ENCODE peak calls at places on chromosome 12, in eight cellular contexts. W is progenitor cell of endocrine pancreas, P is omental fat pad, D is A673, E is right atrium auricular region, C is mesothelial cell of epicardium, M is nephron progenitor cell, Z is WTC11. X is an unnamed sample.

GRCh38 chr12:101045486-101046474 is 164.3 kb downstream of the SLC5A8 start:
- DNase-seq in Z (no peak), P (no peak), W (no peak), D (no peak), E (no peak), M (no peak), C (no peak), X (no peak)

GRCh38 chr12:131370791-131371579 is 339.9 kb upstream of the SFSWAP start:
- DNase-seq in M (no peak), E (no peak), D (no peak), P (no peak), W (no peak), Z (no peak), C (no peak), X (peak; percentile 60)

GRCh38 chr12:1870086-1870485 is 48.4 kb downstream of the CACNA2D4 start:
- DNase-seq in C (no peak), P (no peak), W (peak; percentile 7), D (no peak), M (no peak), Z (no peak), E (peak; percentile 26), X (no peak)

GRCh38 chr12:54232790-54233189 is 44.0 kb upstream of the SMUG1 start:
- DNase-seq in Z (no peak), P (no peak), W (no peak), C (no peak), M (no peak), E (no peak), D (peak; percentile 44), X (no peak)

GRCh38 chr12:21971344-21971743 is 30.1 kb upstream of the ABCC9 start:
- DNase-seq in M (no peak), D (no peak), W (no peak), C (no peak), E (no peak), Z (no peak), P (no peak), X (no peak)

GRCh38 chr12:114741940-114742339 is 58.0 kb upstream of the TBX3 start:
- DNase-seq in Z (no peak), P (no peak), W (no peak), D (no peak), E (no peak), M (no peak), C (no peak), X (no peak)

GRCh38 chr12:132578118-132578517 is 32.3 kb downstream of the LRCOL1 start:
- DNase-seq in D (no peak), M (no peak), C (no peak), E (no peak), P (no peak), Z (no peak), W (no peak), X (no peak)

GRCh38 chr12:57552692-57553321 is 3.0 kb downstream of the KIF5A start:
- DNase-seq in M (no peak), C (no peak), P (no peak), D (no peak), Z (no peak), E (no peak), W (no peak), X (no peak)

GRCh38 chr12:101746661-101747060 is 7.4 kb upstream of the SYCP3 start:
- DNase-seq in Z (no peak), M (no peak), P (no peak), E (no peak), C (no peak), D (peak; percentile 3), W (no peak), X (no peak)

GRCh38 chr12:24881227-24881626 is 67.7 kb downstream of the BCAT1 start:
- DNase-seq in E (no peak), P (no peak), C (no peak), Z (no peak), D (no peak), W (no peak), M (no peak), X (no peak)

GRCh38 chr12:24884911-24885310 is 64.0 kb downstream of the BCAT1 start:
- DNase-seq in W (no peak), E (no peak), P (no peak), C (no peak), Z (no peak), M (no peak), D (no peak), X (no peak)

GRCh38 chr12:24880732-24881131 is 68.2 kb downstream of the BCAT1 start:
- DNase-seq in P (no peak), D (no peak), W (no peak), Z (no peak), E (no peak), M (no peak), C (no peak), X (no peak)

GRCh38 chr12:24879644-24880043 is 69.3 kb downstream of the BCAT1 start:
- DNase-seq in M (no peak), D (no peak), P (no peak), E (no peak), C (no peak), Z (no peak), W (no peak), X (no peak)

DNA sequence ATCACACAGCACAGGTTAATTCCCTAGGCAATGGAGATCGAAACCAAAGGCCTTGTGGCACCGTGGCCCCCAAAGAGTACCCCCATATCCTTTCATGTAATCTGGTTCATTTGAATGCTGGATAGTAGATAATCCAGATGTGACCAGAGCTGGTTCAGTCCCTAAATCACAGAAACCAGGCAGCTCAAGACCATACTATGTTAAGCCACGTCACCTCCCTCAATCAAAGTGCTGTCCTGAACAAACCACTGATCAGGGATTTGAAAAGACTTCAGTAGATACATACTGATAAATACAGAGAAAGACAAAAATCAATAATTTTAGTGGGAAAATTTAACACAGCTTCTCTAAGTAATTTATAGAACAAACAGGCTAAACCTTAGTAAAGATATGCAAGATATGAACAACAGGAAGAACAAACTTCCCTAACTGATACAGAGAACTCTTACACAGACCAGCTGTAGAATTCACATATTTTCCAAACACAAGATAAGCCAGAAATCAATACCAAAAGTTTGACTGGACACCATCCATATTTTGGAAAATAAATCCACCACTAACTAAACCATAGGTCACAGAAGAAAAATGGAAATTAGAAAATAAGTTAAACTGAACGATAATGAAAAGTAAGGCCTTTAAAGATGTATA is 67.1 kb downstream of the BCAT1 start:
- DNase-seq in W (no peak), M (no peak), E (no peak), P (no peak), Z (no peak), C (no peak), D (no peak), X (no peak)
- TF ChIP-seq CTCF in W (no peak), M (no peak), E (no peak), P (no peak), Z (no peak), C (no peak), D (no peak), X (no peak)

DNA sequence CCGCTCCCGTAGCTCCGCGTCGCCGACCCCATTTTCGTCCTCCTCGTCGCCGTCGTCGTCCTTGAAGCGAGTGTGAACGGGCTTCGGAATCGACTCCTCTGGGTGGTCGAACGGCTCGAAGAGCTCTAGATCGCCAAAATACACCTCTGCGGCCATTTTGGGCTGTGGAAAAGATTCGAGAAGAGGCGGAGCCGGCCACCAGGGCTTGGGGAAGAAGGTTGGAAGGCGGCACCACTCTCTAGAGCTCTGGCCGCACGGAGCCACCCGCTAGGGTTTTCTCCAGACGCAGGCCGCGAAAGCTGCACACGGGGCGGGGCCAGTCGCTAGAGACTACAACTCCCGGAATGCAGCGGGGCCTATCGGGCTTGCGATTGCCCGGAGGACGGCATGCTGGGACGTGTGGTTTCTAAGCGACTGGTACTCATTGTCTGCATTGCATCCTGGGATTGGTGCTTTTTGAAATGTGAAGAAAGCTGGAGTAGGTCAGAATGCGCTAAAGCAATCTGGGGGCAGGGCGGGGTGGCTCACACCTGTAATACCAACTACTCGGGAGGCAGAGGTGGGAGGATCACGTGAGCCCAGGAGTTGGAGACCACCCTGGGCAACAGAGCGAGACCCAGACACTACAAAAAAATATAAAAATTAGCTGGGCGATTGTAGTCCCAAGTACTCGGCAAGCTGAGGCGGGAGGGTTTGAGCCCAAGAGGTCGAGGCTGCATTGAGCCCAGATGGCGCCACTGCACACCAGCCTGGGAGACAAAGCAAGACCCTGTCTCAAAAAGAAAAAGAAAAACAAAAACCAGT is at the start of gene ZCCHC8:
- DNase-seq in C (peak; percentile 88), M (peak; percentile 94), Z (peak; percentile 98), E (peak; percentile 98), W (peak; percentile 89), P (peak; percentile 91), D (peak; percentile 99), X (peak; percentile 98)
- TF ChIP-seq CTCF in C (no peak), M (no peak), Z (no peak), E (peak; percentile 25), W (peak; percentile 10), P (no peak), D (no peak), X (no peak)

DNA sequence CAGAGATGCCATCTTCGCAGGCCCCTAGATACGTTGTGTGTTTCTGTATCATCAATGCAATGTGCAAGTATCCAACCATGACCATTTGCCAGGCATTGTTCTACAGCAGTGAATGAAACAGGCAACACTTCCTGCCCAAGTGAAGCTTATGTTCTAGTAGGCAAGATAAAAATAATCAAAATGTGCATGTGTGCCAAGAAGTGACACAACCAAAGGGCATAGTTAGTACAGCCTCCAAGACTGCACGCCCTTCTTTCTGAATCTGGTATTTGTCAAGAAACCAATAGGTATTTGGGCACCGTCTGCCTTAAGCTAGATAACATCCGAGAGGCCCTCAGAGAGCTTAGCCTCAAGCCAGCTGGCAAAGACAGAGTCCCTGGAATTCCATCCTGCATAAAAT is 152.0 kb downstream of the TMEM132C start:
- DNase-seq in E (no peak), C (no peak), M (no peak), P (no peak), D (no peak), Z (no peak), W (no peak), X (no peak)
- TF ChIP-seq CTCF in E (no peak), C (no peak), M (no peak), P (no peak), D (no peak), Z (no peak), W (no peak), X (no peak)

GRCh38 chr12:93710574-93710926 is 33.4 kb downstream of the CRADD start:
- DNase-seq in D (no peak), W (no peak), M (no peak), Z (no peak), E (no peak), C (no peak), P (no peak), X (no peak)

GRCh38 chr12:93714382-93714781 is 37.2 kb downstream of the CRADD start:
- DNase-seq in C (no peak), Z (no peak), D (no peak), P (no peak), W (no peak), M (no peak), E (no peak), X (no peak)

GRCh38 chr12:93713800-93714199 is 36.6 kb downstream of the CRADD start:
- DNase-seq in P (no peak), W (no peak), M (no peak), Z (no peak), E (no peak), D (no peak), C (no peak), X (no peak)

GRCh38 chr12:93712204-93712603 is 35.0 kb downstream of the CRADD start:
- DNase-seq in D (no peak), W (no peak), P (no peak), M (no peak), C (no peak), E (no peak), Z (no peak), X (no peak)

DNA sequence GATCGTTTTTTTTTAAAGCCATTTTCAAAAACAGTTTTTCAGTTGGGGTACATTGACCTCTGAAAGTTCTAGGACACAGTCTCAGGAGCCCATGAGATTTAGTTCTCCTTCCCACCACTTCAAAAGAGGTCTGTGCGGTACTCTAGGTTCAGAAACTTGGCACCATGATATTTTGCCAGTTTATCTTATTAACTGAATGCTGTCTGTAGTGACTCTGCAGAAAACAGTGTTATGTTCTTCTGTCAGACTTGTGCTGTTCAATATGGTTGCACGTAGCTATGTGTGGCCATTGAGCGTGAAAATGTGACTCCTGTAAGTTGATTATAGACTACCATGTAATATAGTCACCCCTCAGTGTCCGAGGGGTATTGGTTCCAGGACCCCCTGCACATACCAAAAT is 35.9 kb downstream of the CRADD start:
- DNase-seq in M (no peak), P (no peak), D (no peak), W (no peak), Z (no peak), E (no peak), C (no peak), X (no peak)
- TF ChIP-seq CTCF in M (no peak), P (no peak), D (no peak), W (no peak), Z (no peak), E (no peak), C (no peak), X (no peak)